ENCODE peak calls at places on chromosome 10, in seven cellular contexts. X is astrocyte of the spinal cord; P is HCT116; H is prostate gland; W is thoracic aorta; G is CD8-positive, alpha-beta T cell; D is endothelial cell. S is an unnamed sample.

GRCh38 chr10:26703096-26703495 is 5.6 kb downstream of the PDSS1 start:
- DNase-seq in P (no peak), D (no peak), W (no peak), H (no peak), X (no peak), G (no peak), S (no peak)

GRCh38 chr10:112774808-112775207 is 175.2 kb upstream of the TCF7L2 start:
- DNase-seq in G (no peak), D (no peak), W (no peak), P (no peak), X (no peak), H (no peak), S (no peak)

GRCh38 chr10:31366703-31367102 is 47.7 kb downstream of the ZEB1 start:
- DNase-seq in W (no peak), P (no peak), X (no peak), D (no peak), H (no peak), G (no peak), S (no peak)

GRCh38 chr10:69733791-69734261 is 67.9 kb upstream of the COL13A1 start:
- DNase-seq in H (no peak), W (no peak), P (no peak), X (peak), D (no peak), G (no peak), S (no peak)

GRCh38 chr10:93383562-93383981 is 98.6 kb downstream of the MYOF start:
- DNase-seq in D (no peak), G (no peak), H (no peak), P (no peak), X (peak), W (no peak), S (no peak)

GRCh38 chr10:104767745-104768144 is 126.7 kb downstream of the SORCS3 start:
- DNase-seq in X (no peak), H (no peak), G (no peak), D (no peak), W (no peak), P (peak), S (no peak)

GRCh38 chr10:132987671-132988571 is 45.6 kb upstream of the CFAP46 start:
- DNase-seq in P (no peak), G (no peak), H (no peak), D (no peak), W (peak), X (peak), S (no peak)

GRCh38 chr10:80472234-80473095 is 18.4 kb downstream of the TSPAN14 start:
- DNase-seq in X (peak), H (no peak), P (no peak), W (no peak), G (no peak), D (no peak), S (peak)

GRCh38 chr10:74078037-74078436 is 72.6 kb downstream of the AP3M1 start:
- DNase-seq in X (peak), G (no peak), P (no peak), H (no peak), W (no peak), D (no peak), S (no peak)

GRCh38 chr10:99396471-99396870 is 34.0 kb downstream of the GOT1 start:
- DNase-seq in X (peak), D (no peak), P (no peak), W (no peak), G (no peak), H (no peak), S (no peak)

DNA sequence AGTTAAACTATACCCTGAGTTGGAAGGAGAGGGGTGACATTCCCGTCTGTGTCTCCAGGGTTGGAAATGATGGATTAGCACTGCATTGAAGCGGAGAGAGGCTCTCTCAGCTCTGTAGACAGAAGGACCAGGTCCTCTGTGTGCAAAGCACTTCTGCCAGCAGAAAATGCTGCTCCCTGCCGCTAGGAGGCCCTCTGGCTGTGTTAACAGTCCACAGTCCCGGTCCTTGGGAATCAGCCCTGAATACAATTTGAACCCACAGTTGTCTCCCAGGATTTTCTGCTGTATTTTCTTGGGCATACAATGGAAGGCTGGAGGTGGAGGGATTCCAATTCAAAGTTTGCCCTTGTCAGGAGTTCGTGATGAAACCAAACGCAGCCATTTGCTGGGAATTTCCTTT is 205.1 kb downstream of the GLRX3 start:
- DNase-seq in G (no peak), W (no peak), H (no peak), X (no peak), D (no peak), P (no peak), S (no peak)
- TF ChIP-seq CTCF in G (no peak), W (peak), H (no peak), X (no peak), D (no peak), P (peak), S (no peak)

DNA sequence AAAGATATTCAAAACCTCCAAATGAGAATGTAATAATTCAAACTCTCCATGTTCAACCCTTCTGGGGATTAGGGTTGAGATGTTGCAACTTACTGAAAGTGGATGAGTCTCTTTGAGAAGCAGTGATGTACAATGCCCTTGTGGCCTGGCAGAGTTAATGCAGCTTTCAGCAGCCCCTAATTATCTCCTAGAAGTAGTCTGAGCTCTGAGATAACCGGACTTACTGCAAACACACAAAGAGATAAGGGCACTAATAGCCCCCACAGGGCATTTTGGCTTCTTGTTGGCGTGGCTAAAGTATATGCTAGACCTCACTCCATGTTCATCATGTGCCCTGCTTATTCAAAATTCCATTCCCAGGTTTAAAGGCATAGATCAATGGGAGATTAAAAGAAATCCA is 404.7 kb downstream of the NEBL start:
- DNase-seq in W (no peak), H (no peak), G (no peak), X (no peak), D (no peak), P (no peak), S (no peak)
- TF ChIP-seq CTCF in W (no peak), H (no peak), G (no peak), X (no peak), D (peak), P (peak), S (no peak)

GRCh38 chr10:24574161-24574560 is 149.5 kb downstream of the ARHGAP21 start:
- DNase-seq in W (no peak), H (no peak), X (no peak), P (no peak), D (no peak), G (no peak), S (no peak)

GRCh38 chr10:24579911-24580310 is 143.8 kb downstream of the ARHGAP21 start:
- DNase-seq in W (no peak), D (peak), P (no peak), X (no peak), G (no peak), H (no peak), S (no peak)

GRCh38 chr10:24575462-24576002 is 148.2 kb downstream of the ARHGAP21 start:
- DNase-seq in P (no peak), G (no peak), H (no peak), W (no peak), X (no peak), D (no peak), S (no peak)

GRCh38 chr10:24574578-24575155 is 149.0 kb downstream of the ARHGAP21 start:
- DNase-seq in D (no peak), P (no peak), G (no peak), W (no peak), X (no peak), H (no peak), S (no peak)

DNA sequence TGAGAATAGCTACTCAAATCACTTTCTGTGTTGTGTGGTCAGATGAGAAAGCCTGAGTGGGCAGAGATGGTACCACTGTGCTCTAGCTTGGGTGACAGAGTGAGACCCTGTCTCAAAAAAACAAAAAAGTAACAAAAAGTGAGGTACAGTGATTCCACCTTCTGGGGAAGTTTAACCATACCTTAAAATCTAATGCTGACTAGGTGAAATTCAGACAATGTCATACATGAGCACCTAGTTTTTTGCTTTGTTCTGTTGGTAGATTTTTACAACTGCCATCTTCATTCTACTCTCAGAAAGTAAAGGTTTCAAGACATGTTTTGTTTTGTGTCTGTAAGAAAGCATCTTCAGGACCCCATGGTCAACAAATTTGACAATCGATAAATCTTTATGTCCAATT is 144.2 kb downstream of the ARHGAP21 start:
- DNase-seq in D (no peak), P (no peak), H (no peak), X (no peak), W (no peak), G (no peak), S (no peak)
- TF ChIP-seq CTCF in D (no peak), P (no peak), H (no peak), X (no peak), W (no peak), G (no peak), S (no peak)

GRCh38 chr10:34219860-34220518 is 595.1 kb downstream of the PARD3 start:
- DNase-seq in H (no peak), W (no peak), X (no peak), P (no peak), D (no peak), G (no peak), S (no peak)

GRCh38 chr10:34222359-34222758 is 592.7 kb downstream of the PARD3 start:
- DNase-seq in H (no peak), X (no peak), G (no peak), D (no peak), P (no peak), W (no peak), S (no peak)

GRCh38 chr10:34228066-34228465 is 587.0 kb downstream of the PARD3 start:
- DNase-seq in G (no peak), H (no peak), P (no peak), W (no peak), D (no peak), X (no peak), S (no peak)

GRCh38 chr10:34223658-34224057 is 591.4 kb downstream of the PARD3 start:
- DNase-seq in G (no peak), X (no peak), D (no peak), H (no peak), P (no peak), W (no peak), S (no peak)
- TF ChIP-seq CTCF in G (no peak), X (no peak), D (no peak), H (no peak), P (peak), W (no peak), S (no peak)

GRCh38 chr10:34731213-34731612 is 83.9 kb downstream of the PARD3 start:
- DNase-seq in X (no peak), H (no peak), W (no peak), G (no peak), P (no peak), D (no peak), S (no peak)

GRCh38 chr10:34734918-34735317 is 80.2 kb downstream of the PARD3 start:
- DNase-seq in W (no peak), X (no peak), G (no peak), H (no peak), P (no peak), D (no peak), S (no peak)

GRCh38 chr10:34731885-34732701 is 83.0 kb downstream of the PARD3 start:
- DNase-seq in W (no peak), H (no peak), P (no peak), G (no peak), X (peak), D (no peak), S (no peak)

GRCh38 chr10:34730726-34731125 is 84.4 kb downstream of the PARD3 start:
- DNase-seq in W (no peak), X (no peak), H (no peak), G (no peak), P (no peak), D (no peak), S (no peak)

GRCh38 chr10:34732926-34733325 is 82.2 kb downstream of the PARD3 start:
- DNase-seq in P (peak), X (no peak), G (no peak), W (no peak), H (no peak), D (no peak), S (no peak)
- TF ChIP-seq CTCF in P (peak), X (no peak), G (no peak), W (no peak), H (no peak), D (no peak), S (no peak)

GRCh38 chr10:49633327-49634045 is 19.6 kb downstream of the CHAT start:
- DNase-seq in X (no peak), W (no peak), D (no peak), P (no peak), H (no peak), G (no peak), S (no peak)
- TF ChIP-seq CTCF in X (no peak), W (no peak), D (no peak), P (no peak), H (no peak), G (no peak), S (no peak)

S was measured in GM13976.